ENCODE peak calls at places on chromosomes 16 and 17, in ten cellular contexts. D, F, M, L, E, Z, N, R, K and B are unnamed samples.

GRCh38 chr16:87474017-87474416 is 18.8 kb downstream of the ZCCHC14 start:
- DNase-seq in D (no peak), F (no peak), M (no peak), L (no peak), E (no peak), Z (no peak), N (no peak), R (no peak), K (no peak), B (no peak)

GRCh38 chr16:64615647-64616280 is 506.1 kb downstream of the CDH11 start:
- DNase-seq in D (no peak), F (no peak), M (no peak), L (no peak), E (peak), Z (no peak), N (no peak), R (no peak), K (peak), B (peak)

GRCh38 chr16:84759061-84759460 is 59.3 kb downstream of the USP10 start:
- DNase-seq in D (no peak), F (no peak), M (no peak), L (no peak), E (peak), Z (no peak), N (no peak), R (no peak), K (no peak), B (no peak)

GRCh38 chr17:17445925-17446665 is 30.7 kb upstream of the MED9 start:
- DNase-seq in D (no peak), F (no peak), M (no peak), L (peak), E (no peak), Z (peak), N (no peak), R (peak), K (peak), B (no peak)

GRCh38 chr17:55624789-55625433 is 97.8 kb downstream of the TMEM100 start:
- DNase-seq in D (no peak), F (no peak), M (no peak), L (no peak), E (no peak), Z (no peak), N (no peak), R (no peak), K (no peak), B (no peak)

GRCh38 chr17:6924121-6924676 is 71.7 kb upstream of the ALOX12 start:
- DNase-seq in D (no peak), F (no peak), M (no peak), L (no peak), E (no peak), Z (no peak), N (no peak), R (no peak), K (no peak), B (no peak)

GRCh38 chr16:2331199-2331931 is 9.2 kb downstream of the ABCA3 start:
- DNase-seq in D (no peak), F (no peak), M (no peak), L (no peak), E (no peak), Z (no peak), N (no peak), R (no peak), K (no peak), B (no peak)

GRCh38 chr16:87895641-87896141 is 26.4 kb upstream of the SLC7A5 start:
- DNase-seq in D (peak), F (no peak), M (no peak), L (no peak), E (no peak), Z (no peak), N (no peak), R (no peak), K (peak), B (no peak)

GRCh38 chr17:16430650-16431049 is 15.3 kb downstream of the TRPV2 start:
- DNase-seq in D (no peak), F (no peak), M (no peak), L (no peak), E (no peak), Z (no peak), N (no peak), R (no peak), K (no peak), B (no peak)

GRCh38 chr17:30224419-30224960 is 11.0 kb downstream of the SLC6A4 start:
- DNase-seq in D (no peak), F (no peak), M (no peak), L (no peak), E (no peak), Z (no peak), N (no peak), R (no peak), K (no peak), B (no peak)

GRCh38 chr16:17331071-17331521 is 139.7 kb downstream of the XYLT1 start:
- DNase-seq in D (no peak), F (no peak), M (peak), L (no peak), E (no peak), Z (no peak), N (no peak), R (no peak), K (peak), B (no peak)

GRCh38 chr17:81546906-81547613 is 5.1 kb downstream of the FAAP100 start:
- DNase-seq in D (no peak), F (no peak), M (no peak), L (no peak), E (no peak), Z (no peak), N (no peak), R (no peak), K (no peak), B (no peak)

GRCh38 chr17:56623383-56623782 is 29.9 kb downstream of the NOG start:
- DNase-seq in D (no peak), F (no peak), M (no peak), L (no peak), E (no peak), Z (no peak), N (no peak), R (no peak), K (no peak), B (no peak)

GRCh38 chr17:6079155-6079554 is 9.0 kb downstream of the WSCD1 start:
- DNase-seq in D (no peak), F (no peak), M (no peak), L (no peak), E (no peak), Z (no peak), N (no peak), R (no peak), K (no peak), B (no peak)

GRCh38 chr16:49483251-49483650 is 109.6 kb downstream of the C16orf78 start:
- DNase-seq in D (no peak), F (no peak), M (no peak), L (no peak), E (no peak), Z (no peak), N (no peak), R (no peak), K (no peak), B (peak)

GRCh38 chr17:5788266-5788900 is 204.1 kb upstream of the NLRP1 start:
- DNase-seq in D (no peak), F (no peak), M (no peak), L (no peak), E (no peak), Z (no peak), N (no peak), R (no peak), K (peak), B (no peak)

GRCh38 chr16:13165024-13165423 is 263.6 kb downstream of the SHISA9 start:
- DNase-seq in D (no peak), F (no peak), M (no peak), L (no peak), E (no peak), Z (no peak), N (no peak), R (no peak), K (no peak), B (no peak)

GRCh38 chr16:78127130-78127529 is 27.7 kb downstream of the WWOX start:
- DNase-seq in D (no peak), F (no peak), M (no peak), L (peak), E (no peak), Z (no peak), N (no peak), R (no peak), K (peak), B (no peak)

GRCh38 chr17:27974045-27974436 is 68.4 kb upstream of the NLK start:
- DNase-seq in D (no peak), F (no peak), M (no peak), L (no peak), E (no peak), Z (no peak), N (no peak), R (no peak), K (no peak), B (no peak)

GRCh38 chr16:78230832-78231231 is 131.4 kb downstream of the WWOX start:
- DNase-seq in D (no peak), F (no peak), M (no peak), L (peak), E (no peak), Z (no peak), N (no peak), R (no peak), K (peak), B (no peak)

GRCh38 chr17:79388556-79389295 is 222.1 kb downstream of the RBFOX3 start:
- DNase-seq in D (no peak), F (peak), M (peak), L (peak), E (peak), Z (no peak), N (no peak), R (peak), K (no peak), B (peak)

GRCh38 chr16:66580605-66581209 is 1.4 kb downstream of the CMTM2 start:
- DNase-seq in D (no peak), F (no peak), M (no peak), L (peak), E (peak), Z (peak), N (no peak), R (peak), K (peak), B (no peak)

GRCh38 chr17:48483471-48484131 is 47.2 kb downstream of the HOXB1 start:
- DNase-seq in D (no peak), F (peak), M (no peak), L (no peak), E (no peak), Z (peak), N (no peak), R (peak), K (peak), B (no peak)

GRCh38 chr17:44872131-44872768 is 24.6 kb downstream of the HIGD1B start:
- DNase-seq in D (no peak), F (no peak), M (peak), L (no peak), E (no peak), Z (no peak), N (no peak), R (no peak), K (no peak), B (no peak)

GRCh38 chr16:71396589-71396988 is 38.1 kb downstream of the CALB2 start:
- DNase-seq in D (no peak), F (no peak), M (no peak), L (no peak), E (no peak), Z (no peak), N (no peak), R (no peak), K (no peak), B (no peak)

GRCh38 chr17:9900019-9900594 is 5.0 kb downstream of the RCVRN start:
- DNase-seq in D (no peak), F (no peak), M (no peak), L (no peak), E (peak), Z (no peak), N (no peak), R (no peak), K (no peak), B (no peak)

GRCh38 chr16:72013888-72014538 is 5.5 kb downstream of the DHODH start:
- DNase-seq in D (no peak), F (no peak), M (peak), L (no peak), E (peak), Z (no peak), N (no peak), R (no peak), K (no peak), B (no peak)

GRCh38 chr16:70725024-70725911 is 39.4 kb upstream of the MTSS2 start:
- DNase-seq in D (no peak), F (no peak), M (no peak), L (no peak), E (no peak), Z (no peak), N (no peak), R (no peak), K (no peak), B (no peak)

GRCh38 chr16:86991679-86992078 is 325.5 kb downstream of the C16orf95 start:
- DNase-seq in D (no peak), F (no peak), M (no peak), L (no peak), E (no peak), Z (peak), N (no peak), R (no peak), K (no peak), B (no peak)

GRCh38 chr17:62761884-62762283 is 46.2 kb downstream of the MARCHF10 start:
- DNase-seq in D (no peak), F (no peak), M (no peak), L (no peak), E (no peak), Z (no peak), N (no peak), R (no peak), K (no peak), B (peak)

GRCh38 chr17:36525888-36526287 is 8.8 kb downstream of the MYO19 start:
- DNase-seq in D (no peak), F (no peak), M (no peak), L (no peak), E (no peak), Z (no peak), N (no peak), R (no peak), K (no peak), B (no peak)

GRCh38 chr17:19002805-19003542 is 1.6 kb downstream of the FAM83G start:
- DNase-seq in D (no peak), F (no peak), M (no peak), L (no peak), E (no peak), Z (no peak), N (no peak), R (no peak), K (no peak), B (no peak)

GRCh38 chr17:66283296-66283934 is 19.0 kb upstream of the PRKCA start:
- DNase-seq in D (no peak), F (no peak), M (no peak), L (no peak), E (no peak), Z (no peak), N (no peak), R (no peak), K (no peak), B (no peak)

GRCh38 chr17:81515530-81516041 is 3.0 kb upstream of the ACTG1 start:
- DNase-seq in D (no peak), F (no peak), M (no peak), L (no peak), E (no peak), Z (no peak), N (no peak), R (no peak), K (no peak), B (no peak)

GRCh38 chr17:27245230-27245696 is 48.7 kb upstream of the WSB1 start:
- DNase-seq in D (peak), F (no peak), M (peak), L (peak), E (peak), Z (peak), N (peak), R (peak), K (peak), B (peak)

GRCh38 chr16:87608400-87608985 is 6.2 kb downstream of the JPH3 start:
- DNase-seq in D (no peak), F (peak), M (peak), L (peak), E (peak), Z (peak), N (no peak), R (peak), K (no peak), B (no peak)

GRCh38 chr17:72691601-72692000 is 400.9 kb downstream of the SLC39A11 start:
- DNase-seq in D (no peak), F (no peak), M (no peak), L (no peak), E (no peak), Z (peak), N (no peak), R (no peak), K (peak), B (no peak)